ENCODE peak calls at places on chromosomes 13 and 19, in nine cellular contexts. F is brain microvascular endothelial cell, Y is psoas muscle, K is H9, H is Calu3, D is fibroblast of the aortic adventitia, C is IMR-90, N is activated B cell treated with CpG ODN at 0.5 μM for 24 hours, U is tibial artery. A is an unnamed sample.

GRCh38 chr13:113151745-113152707 is 6.4 kb upstream of the PROZ start:
- DNase-seq in F (peak; percentile 44), Y (peak; percentile 64), K (peak; percentile 28), H (no peak), D (peak; percentile 65), C (peak; percentile 74), N (no peak), U (no peak), A (peak; percentile 60)

GRCh38 chr13:48096670-48097069 is 1.8 kb upstream of the MED4 start:
- DNase-seq in F (no peak), Y (no peak), K (no peak), H (no peak), D (no peak), C (no peak), N (no peak), U (no peak), A (no peak)

GRCh38 chr19:55777528-55777927 is 8.6 kb downstream of the RFPL4AL1 start:
- DNase-seq in F (no peak), Y (no peak), K (no peak), H (peak; percentile 17), D (no peak), C (no peak), N (no peak), U (no peak), A (no peak)

GRCh38 chr13:26515721-26516120 is 41.8 kb upstream of the WASF3 start:
- DNase-seq in F (no peak), Y (no peak), K (no peak), H (no peak), D (no peak), C (no peak), N (no peak), U (no peak), A (no peak)

GRCh38 chr13:90696254-90696653 is 651.2 kb upstream of the MIR17HG start:
- DNase-seq in F (peak; percentile 55), Y (no peak), K (no peak), H (no peak), D (peak; percentile 37), C (peak; percentile 7), N (no peak), U (no peak), A (peak; percentile 16)

GRCh38 chr13:75226755-75227435 is 255.1 kb downstream of the TBC1D4 start:
- DNase-seq in F (peak; percentile 82), Y (no peak), K (no peak), H (no peak), D (peak; percentile 94), C (peak; percentile 86), N (no peak), U (no peak), A (peak; percentile 60)

GRCh38 chr13:110129076-110129475 is 177.9 kb downstream of the COL4A1 start:
- DNase-seq in F (no peak), Y (peak; percentile 66), K (no peak), H (no peak), D (no peak), C (no peak), N (no peak), U (no peak), A (no peak)

GRCh38 chr13:75769141-75769905 is 133.2 kb downstream of the LMO7 start:
- DNase-seq in F (no peak), Y (no peak), K (no peak), H (no peak), D (no peak), C (no peak), N (no peak), U (no peak), A (peak; percentile 66)

GRCh38 chr19:34474233-34474989 is 7.1 kb upstream of the WTIP start:
- DNase-seq in F (no peak), Y (no peak), K (no peak), H (no peak), D (no peak), C (peak; percentile 14), N (no peak), U (no peak), A (no peak)

GRCh38 chr13:28246891-28247290 is 108.5 kb downstream of the PAN3 start:
- DNase-seq in F (no peak), Y (no peak), K (no peak), H (no peak), D (no peak), C (peak; percentile 17), N (no peak), U (no peak), A (no peak)

GRCh38 chr19:31257426-31258130 is 91.7 kb downstream of the TSHZ3 start:
- DNase-seq in F (no peak), Y (no peak), K (no peak), H (no peak), D (no peak), C (no peak), N (no peak), U (peak; percentile 60), A (no peak)

GRCh38 chr19:510606-511100 is 3.4 kb downstream of the TPGS1 start:
- DNase-seq in F (peak; percentile 84), Y (peak; percentile 89), K (peak; percentile 95), H (peak; percentile 83), D (peak; percentile 76), C (peak; percentile 81), N (peak; percentile 83), U (no peak), A (peak; percentile 87)

GRCh38 chr19:41321600-41322270 is 11.8 kb downstream of the CCDC97 start:
- DNase-seq in F (peak; percentile 63), Y (peak; percentile 73), K (peak; percentile 92), H (peak; percentile 49), D (peak; percentile 75), C (peak; percentile 80), N (no peak), U (no peak), A (peak; percentile 87)

GRCh38 chr19:36963262-36963661 is 47.1 kb downstream of the ZNF568 start:
- DNase-seq in F (no peak), Y (no peak), K (no peak), H (no peak), D (no peak), C (no peak), N (no peak), U (no peak), A (no peak)

GRCh38 chr19:6970478-6970877 is 50.8 kb downstream of the MBD3L2B start:
- DNase-seq in F (no peak), Y (no peak), K (no peak), H (no peak), D (no peak), C (no peak), N (no peak), U (no peak), A (no peak)

GRCh38 chr13:46569471-46569870 is 16.5 kb downstream of the LRCH1 start:
- DNase-seq in F (no peak), Y (no peak), K (no peak), H (no peak), D (no peak), C (no peak), N (no peak), U (no peak), A (no peak)

GRCh38 chr13:41296879-41297646 is 14.0 kb upstream of the NAA16 start:
- DNase-seq in F (no peak), Y (no peak), K (no peak), H (no peak), D (peak; percentile 46), C (no peak), N (no peak), U (no peak), A (peak; percentile 67)

GRCh38 chr13:19927117-19927734 is 31.3 kb upstream of the ZMYM2 start:
- DNase-seq in F (no peak), Y (no peak), K (no peak), H (no peak), D (peak; percentile 48), C (peak; percentile 31), N (no peak), U (no peak), A (peak; percentile 48)

GRCh38 chr13:110644892-110645521 is 29.7 kb downstream of the NAXD start:
- DNase-seq in F (peak; percentile 48), Y (peak; percentile 83), K (peak; percentile 93), H (no peak), D (peak; percentile 54), C (peak; percentile 55), N (peak; percentile 42), U (peak; percentile 88), A (peak; percentile 66)

GRCh38 chr19:17902701-17903100 is 30.1 kb upstream of the CCDC124 start:
- DNase-seq in F (peak; percentile 18), Y (no peak), K (no peak), H (no peak), D (peak; percentile 35), C (peak; percentile 50), N (no peak), U (no peak), A (peak; percentile 72)

GRCh38 chr13:50801087-50801931 is 42.2 kb downstream of the DLEU7 start:
- DNase-seq in F (peak; percentile 71), Y (no peak), K (peak; percentile 64), H (peak; percentile 63), D (peak; percentile 89), C (peak; percentile 72), N (peak; percentile 39), U (no peak), A (peak; percentile 74)
- TF ChIP-seq CTCF in F (peak; percentile 84), Y (peak; percentile 73), K (peak; percentile 88), H (peak; percentile 35), D (peak; percentile 81), C (peak; percentile 82), N (no peak), U (peak; percentile 62), A (peak; percentile 79)

GRCh38 chr13:78247362-78247761 is 328.7 kb upstream of the EDNRB start:
- DNase-seq in F (no peak), Y (no peak), K (no peak), H (no peak), D (no peak), C (no peak), N (no peak), U (no peak), A (no peak)
- TF ChIP-seq CTCF in F (no peak), Y (no peak), K (no peak), H (no peak), D (no peak), C (no peak), N (no peak), U (no peak), A (no peak)

DNA sequence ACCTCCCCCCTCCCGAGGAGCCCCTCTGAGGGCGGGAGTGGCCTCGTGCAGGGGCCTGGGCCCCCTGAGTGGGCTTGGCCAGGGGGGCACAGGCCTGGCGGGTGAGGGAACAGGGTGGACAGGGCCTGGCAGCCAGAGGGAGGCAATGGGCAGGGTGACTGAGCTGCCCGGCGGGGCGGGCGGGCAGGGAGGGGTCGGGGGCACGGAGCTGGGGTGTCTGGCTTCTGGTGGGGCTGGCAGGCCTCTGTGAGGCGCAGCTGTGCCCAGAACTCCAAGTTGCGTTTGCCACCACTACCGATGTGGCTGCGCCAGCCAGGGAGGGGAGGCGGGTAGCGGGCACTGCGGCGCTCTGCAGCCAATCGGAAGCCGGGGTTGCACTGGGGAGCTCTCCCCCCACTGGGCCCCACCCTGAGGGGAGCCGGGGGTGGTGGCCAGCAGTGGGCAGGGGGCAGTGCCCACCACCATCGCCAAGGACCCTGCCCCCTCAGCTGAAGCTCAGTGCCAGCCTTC is 7.2 kb downstream of the NFIX start:
- DNase-seq in F (no peak), Y (peak; percentile 92), K (no peak), H (no peak), D (no peak), C (no peak), N (no peak), U (peak; percentile 93), A (no peak)
- TF ChIP-seq CTCF in F (no peak), Y (no peak), K (no peak), H (no peak), D (peak; percentile 1), C (no peak), N (no peak), U (no peak), A (no peak)

DNA sequence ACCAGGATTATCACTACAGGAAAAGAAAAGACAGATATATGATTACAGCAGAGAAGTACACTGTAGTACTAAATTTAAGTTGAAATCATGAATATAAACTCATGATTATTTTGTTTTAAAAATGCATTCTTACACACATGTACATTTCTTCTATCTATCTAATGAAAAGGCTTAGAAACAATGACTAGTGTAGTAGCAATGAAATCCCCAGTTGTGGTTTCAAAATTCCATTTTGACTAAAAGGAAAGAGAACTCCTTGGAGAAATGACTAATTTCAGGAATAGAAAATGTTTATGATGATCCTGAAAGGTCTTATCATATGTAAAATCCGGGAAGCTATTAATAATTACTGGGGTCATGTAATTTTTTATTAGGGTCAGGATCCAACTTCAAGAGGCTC is 195.0 kb upstream of the STARD13 start:
- DNase-seq in F (no peak), Y (no peak), K (no peak), H (no peak), D (peak; percentile 40), C (peak; percentile 52), N (no peak), U (no peak), A (peak; percentile 14)
- TF ChIP-seq CTCF in F (no peak), Y (no peak), K (no peak), H (no peak), D (no peak), C (no peak), N (no peak), U (no peak), A (no peak)

A was measured in fibroblast of villous mesenchyme.